ENCODE peak calls at places on chromosome 2, in six cellular contexts. X is neuronal stem cell, W is neural progenitor cell, P is Karpas-422, E is OCI-LY7, H is H9. V is an unnamed sample.

GRCh38 chr2:223563462-223563861 is 38.7 kb downstream of the SCG2 start:
- DNase-seq in X (no peak), W (no peak), P (no peak), E (no peak), H (no peak), V (peak)

GRCh38 chr2:144484201-144484948 is 35.5 kb downstream of the ZEB2 start:
- DNase-seq in X (no peak), W (no peak), P (no peak), E (no peak), H (no peak), V (no peak)

GRCh38 chr2:6554403-6554802 is 311.3 kb downstream of the CMPK2 start:
- DNase-seq in X (no peak), W (no peak), P (no peak), E (no peak), H (no peak), V (no peak)

GRCh38 chr2:227180286-227180685 is 15.9 kb downstream of the COL4A3 start:
- DNase-seq in X (no peak), W (no peak), P (no peak), E (no peak), H (no peak), V (no peak)

GRCh38 chr2:42117923-42118758 is 51.0 kb upstream of the EML4 start:
- DNase-seq in X (no peak), W (no peak), P (peak), E (peak), H (peak), V (peak)

GRCh38 chr2:18527822-18528221 is 32.6 kb downstream of the RDH14 start:
- DNase-seq in X (no peak), W (no peak), P (no peak), E (no peak), H (no peak), V (no peak)

GRCh38 chr2:146239392-146240135 is 1605.3 kb upstream of the ACVR2A start:
- DNase-seq in X (no peak), W (no peak), P (no peak), E (no peak), H (no peak), V (no peak)

GRCh38 chr2:96203130-96204028 is 5.2 kb downstream of the STARD7 start:
- DNase-seq in X (no peak), W (no peak), P (no peak), E (no peak), H (no peak), V (no peak)

GRCh38 chr2:182941939-182942338 is 75.5 kb upstream of the FRZB start:
- DNase-seq in X (no peak), W (no peak), P (no peak), E (no peak), H (no peak), V (peak)

GRCh38 chr2:190585000-190585678 is 50.6 kb upstream of the NEMP2 start:
- DNase-seq in X (no peak), W (no peak), P (peak), E (no peak), H (no peak), V (no peak)

GRCh38 chr2:17171446-17172049 is 346.7 kb downstream of the RAD51AP2 start:
- DNase-seq in X (peak), W (peak), P (peak), E (peak), H (peak), V (no peak)

GRCh38 chr2:82819936-82820335 is 1639.1 kb downstream of the SUCLG1 start:
- DNase-seq in X (no peak), W (no peak), P (no peak), E (no peak), H (no peak), V (no peak)

GRCh38 chr2:207482630-207483029 is 47.1 kb upstream of the CREB1 start:
- DNase-seq in X (no peak), W (no peak), P (no peak), E (no peak), H (no peak), V (peak)

GRCh38 chr2:207617011-207617671 is 8.1 kb downstream of the METTL21A start:
- DNase-seq in X (no peak), W (peak), P (no peak), E (no peak), H (no peak), V (peak)

GRCh38 chr2:187959821-187960220 is 331.9 kb upstream of the GULP1 start:
- DNase-seq in X (no peak), W (no peak), P (no peak), E (no peak), H (no peak), V (no peak)

GRCh38 chr2:238285653-238286082 is 2.7 kb downstream of the PER2 start:
- DNase-seq in X (no peak), W (peak), P (no peak), E (no peak), H (peak), V (peak)

GRCh38 chr2:239727182-239727775 is 297.9 kb downstream of the NDUFA10 start:
- DNase-seq in X (no peak), W (no peak), P (no peak), E (no peak), H (no peak), V (peak)

GRCh38 chr2:51662187-51662586 is 630.3 kb upstream of the NRXN1 start:
- DNase-seq in X (no peak), W (no peak), P (no peak), E (no peak), H (no peak), V (no peak)

GRCh38 chr2:11574176-11575046 is 40.6 kb downstream of the GREB1 start:
- DNase-seq in X (no peak), W (no peak), P (no peak), E (no peak), H (no peak), V (no peak)

DNA sequence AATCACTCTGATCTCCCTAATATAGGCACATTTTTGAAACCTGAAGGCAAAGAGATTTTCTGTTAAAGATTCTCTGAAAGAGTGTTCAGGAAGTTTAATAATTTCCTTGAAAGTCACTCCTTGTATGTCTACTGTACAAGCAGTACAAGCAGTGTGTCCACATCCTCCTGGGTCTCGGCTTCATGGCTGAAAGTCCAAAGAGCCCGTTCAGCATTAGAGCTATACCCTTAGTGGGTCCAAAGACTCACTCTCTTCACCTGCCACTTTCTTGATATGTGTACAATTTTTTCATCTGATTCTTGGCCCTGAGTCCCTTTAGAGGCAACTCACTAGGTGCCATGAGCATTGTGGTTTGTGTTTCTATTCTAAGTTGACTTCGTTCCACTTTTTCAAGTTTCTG is 60.1 kb downstream of the AAK1 start:
- DNase-seq in X (no peak), W (no peak), P (no peak), E (no peak), H (no peak), V (no peak)
- H3K4me2 ChIP-seq in X (no peak), W (no peak), P (no peak), E (no peak), H (no peak), V (no peak)

DNA sequence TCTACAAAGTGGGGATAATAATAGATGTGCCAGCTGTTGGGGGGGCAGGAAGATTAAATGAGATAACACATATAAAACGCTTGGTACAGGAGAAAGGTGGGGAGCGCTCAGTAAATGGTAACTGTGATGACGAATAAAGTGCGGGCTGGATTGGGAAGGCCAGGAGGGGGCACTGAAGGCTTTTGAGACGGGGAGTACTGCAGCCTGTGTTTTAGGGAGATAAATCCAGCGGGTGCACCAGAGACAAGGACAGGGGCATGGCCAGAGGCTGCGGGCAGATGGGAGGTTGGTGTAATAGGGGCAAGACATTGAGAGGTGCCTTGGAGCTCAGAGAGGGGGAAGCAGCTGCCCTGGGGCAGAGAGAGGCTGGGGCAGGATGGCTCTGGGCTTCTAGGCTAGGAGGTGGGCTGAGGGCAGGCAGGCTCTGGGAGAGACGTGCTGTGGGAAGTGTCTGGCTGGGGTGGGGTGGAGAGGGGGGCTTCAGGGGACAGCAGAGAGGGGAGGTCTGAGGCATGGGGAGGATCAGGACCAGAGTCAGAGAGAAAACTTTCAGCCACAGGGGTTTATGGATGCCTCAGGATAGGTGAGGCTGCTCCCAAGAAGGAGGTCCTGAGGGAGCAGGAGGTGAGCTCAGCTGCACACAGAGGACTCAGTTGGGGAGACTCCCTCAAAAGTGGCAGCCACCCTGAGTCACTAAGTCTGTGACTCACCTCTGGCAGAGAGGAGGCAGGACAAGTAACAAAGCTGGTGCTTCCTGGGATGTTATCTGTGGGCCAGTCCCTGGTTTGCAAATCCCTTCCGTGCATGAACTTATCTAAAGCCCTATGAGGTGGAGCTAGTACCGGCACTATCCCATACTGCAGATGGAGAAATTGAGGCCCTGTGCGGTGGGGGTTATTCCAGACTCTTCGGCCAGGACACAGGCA is 18.9 kb downstream of the TEX44 start:
- DNase-seq in X (no peak), W (peak), P (peak), E (peak), H (peak), V (peak)
- H3K4me2 ChIP-seq in X (no peak), W (no peak), P (peak), E (peak), H (peak), V (peak)

GRCh38 chr2:150679456-150680120 is 192.1 kb upstream of the RND3 start:
- DNase-seq in X (no peak), W (no peak), P (no peak), E (no peak), H (no peak), V (no peak)

GRCh38 chr2:150675807-150676206 is 188.3 kb upstream of the RND3 start:
- DNase-seq in X (no peak), W (no peak), P (no peak), E (no peak), H (no peak), V (no peak)

GRCh38 chr2:150674283-150674682 is 186.8 kb upstream of the RND3 start:
- DNase-seq in X (no peak), W (no peak), P (no peak), E (no peak), H (no peak), V (no peak)

GRCh38 chr2:150677561-150677960 is 190.1 kb upstream of the RND3 start:
- DNase-seq in X (no peak), W (no peak), P (no peak), E (no peak), H (no peak), V (no peak)

DNA sequence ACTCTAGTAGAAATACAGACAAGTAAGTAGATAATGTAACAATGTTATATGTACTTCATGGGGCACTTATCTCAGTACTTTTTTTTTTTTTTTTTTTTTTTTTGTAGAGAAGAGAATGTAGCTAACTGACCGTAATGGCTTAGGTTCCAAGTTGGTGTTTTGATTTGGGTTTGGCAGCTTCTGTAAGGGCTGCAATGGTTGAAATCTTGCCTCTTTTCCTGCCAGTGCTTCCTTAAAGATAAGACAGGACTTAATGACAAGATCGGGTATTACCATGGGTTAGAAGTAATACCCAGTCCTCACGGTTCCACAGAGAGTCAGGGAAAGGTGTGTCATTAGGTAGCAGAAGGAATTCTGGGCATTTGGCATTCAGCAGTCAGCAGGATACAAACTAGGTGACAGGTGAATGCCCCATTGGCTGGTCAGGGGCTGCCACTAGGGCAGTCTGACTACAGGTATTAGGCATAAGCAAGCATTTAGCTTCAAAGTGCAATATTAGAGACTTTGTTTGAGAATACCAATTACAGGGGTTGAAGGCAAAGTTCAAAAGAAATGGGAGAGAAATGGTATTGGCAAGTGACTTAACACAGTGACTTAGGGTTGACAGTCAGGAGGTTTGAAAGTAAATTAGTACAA is 189.4 kb upstream of the RND3 start:
- DNase-seq in X (no peak), W (no peak), P (no peak), E (no peak), H (no peak), V (no peak)
- H3K4me2 ChIP-seq in X (no peak), W (no peak), P (no peak), E (no peak), H (no peak), V (no peak)

DNA sequence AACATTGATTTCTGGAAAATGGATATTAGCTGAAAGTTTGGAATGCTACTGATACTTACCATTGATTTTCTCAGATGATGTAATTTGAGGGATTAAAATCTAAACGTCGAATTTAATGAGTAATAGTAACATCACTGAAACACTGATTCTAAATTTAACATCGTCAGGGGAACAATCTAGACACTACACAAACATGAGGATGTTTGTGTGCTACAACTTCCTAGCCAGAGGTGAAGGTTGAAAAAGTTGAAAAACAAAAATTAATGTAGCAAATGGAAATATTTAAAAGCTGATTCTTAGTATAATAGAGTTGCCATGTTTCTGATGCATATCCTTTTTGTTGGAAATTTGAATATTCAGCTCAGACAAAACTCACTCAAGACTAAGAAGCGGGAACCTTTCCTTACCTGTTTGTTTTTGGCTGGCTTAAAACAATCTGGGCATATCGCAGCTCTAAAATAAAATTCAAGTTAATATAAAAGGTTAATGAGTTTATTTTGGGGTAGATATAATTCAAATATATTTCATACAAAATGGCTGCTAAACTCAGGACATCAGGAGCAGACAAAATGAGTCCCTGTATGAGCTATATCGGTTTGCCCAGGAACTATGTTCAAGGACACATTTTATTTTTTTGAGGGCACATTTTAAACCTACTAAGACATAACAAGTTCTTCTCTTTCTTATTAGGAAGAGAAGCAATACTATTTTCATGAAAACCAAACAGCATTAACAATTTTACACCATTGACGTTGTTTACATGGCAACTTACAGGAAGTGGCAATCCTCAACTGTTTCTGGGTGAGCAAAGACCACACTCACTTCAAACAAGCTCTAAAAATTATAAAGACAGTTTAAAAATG is 52.6 kb upstream of the PEX13 start:
- DNase-seq in X (no peak), W (no peak), P (no peak), E (peak), H (no peak), V (no peak)
- H3K4me2 ChIP-seq in X (no peak), W (no peak), P (no peak), E (peak), H (no peak), V (no peak)

GRCh38 chr2:101751875-101752619 is 54.5 kb downstream of the MAP4K4 start:
- DNase-seq in X (no peak), W (no peak), P (peak), E (peak), H (no peak), V (no peak)
- H3K4me2 ChIP-seq in X (no peak), W (peak), P (no peak), E (peak), H (no peak), V (peak)

DNA sequence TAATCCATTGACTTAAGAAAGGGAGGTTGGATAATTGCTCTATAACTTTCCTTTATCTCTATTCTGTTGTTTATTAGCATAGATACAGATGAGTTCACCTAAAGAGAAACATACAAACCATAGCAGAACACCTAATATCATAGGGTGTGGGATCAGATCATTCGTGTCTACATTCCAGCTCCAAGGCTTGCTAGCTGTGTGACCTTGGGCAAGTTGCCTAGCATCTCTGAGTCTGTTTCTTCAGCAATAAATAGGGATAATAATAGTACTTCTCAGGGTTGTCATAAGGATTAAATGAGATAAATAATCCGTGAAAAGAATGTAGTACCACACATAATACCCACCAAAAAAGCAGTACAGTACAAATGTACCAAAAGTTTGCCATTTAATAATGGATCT is 126.2 kb downstream of the PLB1 start:
- DNase-seq in X (no peak), W (no peak), P (no peak), E (no peak), H (no peak), V (no peak)
- H3K4me2 ChIP-seq in X (no peak), W (peak), P (no peak), E (peak), H (no peak), V (peak)

DNA sequence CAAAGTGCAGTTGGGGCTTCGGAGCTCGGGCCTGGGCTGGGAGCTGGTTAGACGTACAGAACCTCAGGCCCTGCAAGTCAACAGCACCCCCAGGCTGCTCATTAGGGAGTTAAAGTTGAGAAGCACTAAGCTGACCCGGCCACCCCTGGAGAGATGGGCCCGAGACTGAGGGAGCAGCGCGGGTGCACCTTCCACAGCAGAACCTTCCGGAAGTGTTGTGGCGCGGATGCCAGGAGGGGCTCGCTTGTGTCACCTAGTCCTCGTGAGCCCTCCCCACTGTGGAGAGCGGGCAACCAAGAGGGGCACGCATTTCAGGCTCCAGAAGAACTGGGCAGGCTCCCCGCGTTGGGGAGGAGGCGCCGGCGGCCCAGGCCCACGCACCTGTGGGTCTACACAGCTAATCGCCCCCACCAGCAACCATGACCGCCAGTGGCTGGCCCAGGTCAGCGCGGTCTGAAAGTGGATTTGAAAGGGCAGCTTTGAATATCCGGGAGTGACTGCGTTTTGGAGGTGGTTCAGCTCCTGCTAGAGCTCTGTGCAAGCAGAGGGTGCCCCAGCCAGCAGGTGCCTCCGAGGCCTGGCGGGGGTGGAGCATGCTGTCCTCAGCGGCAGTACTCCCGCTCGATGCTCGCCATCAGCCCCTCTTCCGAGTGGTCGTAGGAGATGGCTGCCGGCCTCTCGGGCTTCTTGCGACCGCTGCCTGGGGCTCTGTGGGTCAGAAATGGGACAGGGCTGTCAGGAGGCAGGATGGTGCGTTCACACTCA is 15.1 kb downstream of the KLF11 start:
- DNase-seq in X (no peak), W (no peak), P (no peak), E (no peak), H (no peak), V (peak)
- H3K4me2 ChIP-seq in X (no peak), W (no peak), P (no peak), E (no peak), H (no peak), V (no peak)

GRCh38 chr2:28604284-28604843 is 108.5 kb downstream of the PLB1 start:
- DNase-seq in X (no peak), W (no peak), P (no peak), E (no peak), H (no peak), V (no peak)
- H3K4me2 ChIP-seq in X (no peak), W (no peak), P (no peak), E (no peak), H (no peak), V (no peak)